ENCODE peak calls at places on chromosome 20, in nine cellular contexts. K, X, N, S, B, D, E, L and I are unnamed samples.

GRCh38 chr20:5714261-5715041 is 35.8 kb upstream of the SHLD1 start:
- DNase-seq in K (peak), X (peak), N (no peak), S (peak), B (no peak), D (no peak), E (peak), L (peak), I (no peak)

GRCh38 chr20:9068232-9068781 is 580 bp upstream of the PLCB4 start:
- DNase-seq in K (peak), X (peak), N (peak), S (peak), B (peak), D (no peak), E (no peak), L (no peak), I (no peak)

GRCh38 chr20:5145365-5146301 is 18.8 kb downstream of the CDS2 start:
- DNase-seq in K (no peak), X (no peak), N (no peak), S (no peak), B (no peak), D (no peak), E (no peak), L (no peak), I (no peak)

GRCh38 chr20:60583741-60584140 is 625.5 kb downstream of the CDH26 start:
- DNase-seq in K (no peak), X (no peak), N (no peak), S (no peak), B (no peak), D (no peak), E (no peak), L (no peak), I (no peak)

GRCh38 chr20:44610313-44610965 is 28.1 kb downstream of the PKIG start:
- DNase-seq in K (no peak), X (no peak), N (no peak), S (no peak), B (no peak), D (peak), E (no peak), L (no peak), I (no peak)

GRCh38 chr20:33883164-33883563 is 72.0 kb downstream of the CHMP4B start:
- DNase-seq in K (no peak), X (no peak), N (no peak), S (no peak), B (no peak), D (no peak), E (no peak), L (no peak), I (no peak)

GRCh38 chr20:54132612-54133433 is 41.0 kb downstream of the CYP24A1 start:
- DNase-seq in K (peak), X (no peak), N (peak), S (peak), B (no peak), D (peak), E (peak), L (peak), I (peak)

GRCh38 chr20:53488779-53489272 is 104.8 kb downstream of the ZNF217 start:
- DNase-seq in K (no peak), X (no peak), N (no peak), S (no peak), B (no peak), D (no peak), E (no peak), L (no peak), I (no peak)

GRCh38 chr20:2602746-2603145 is 49.7 kb upstream of the NOP56 start:
- DNase-seq in K (no peak), X (no peak), N (no peak), S (peak), B (no peak), D (no peak), E (no peak), L (no peak), I (no peak)

DNA sequence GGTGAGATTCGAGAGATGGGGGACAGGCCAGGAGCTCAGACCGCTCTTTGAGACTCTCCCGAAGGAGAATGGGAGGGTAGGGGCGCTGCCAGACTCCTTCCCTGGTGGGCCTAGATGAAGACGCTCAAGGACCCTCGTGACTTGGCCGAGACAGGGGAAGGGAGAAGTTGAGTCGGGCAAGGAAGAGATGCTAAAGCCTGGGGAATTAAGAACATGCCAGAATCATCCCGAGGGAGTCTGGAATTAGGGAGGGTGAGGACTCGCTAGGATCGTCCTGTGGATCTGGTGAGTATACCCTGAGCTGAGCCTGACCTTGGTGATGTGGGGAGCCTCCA is 529 bp downstream of the UBE2C start:
- DNase-seq in K (no peak), X (no peak), N (no peak), S (no peak), B (no peak), D (no peak), E (peak), L (no peak), I (no peak)
- H3K4me3 ChIP-seq in K (peak), X (peak), N (peak), S (peak), B (peak), D (peak), E (peak), L (peak), I (peak)

GRCh38 chr20:57281900-57282299 is 15.5 kb upstream of the BMP7 start:
- DNase-seq in K (no peak), X (no peak), N (no peak), S (no peak), B (no peak), D (no peak), E (no peak), L (no peak), I (no peak)

GRCh38 chr20:57283867-57284266 is 17.4 kb upstream of the BMP7 start:
- DNase-seq in K (no peak), X (no peak), N (no peak), S (no peak), B (no peak), D (no peak), E (no peak), L (no peak), I (no peak)

GRCh38 chr20:57278457-57278856 is 12.0 kb upstream of the BMP7 start:
- DNase-seq in K (no peak), X (no peak), N (no peak), S (no peak), B (no peak), D (no peak), E (no peak), L (no peak), I (no peak)

GRCh38 chr20:57280221-57280620 is 13.8 kb upstream of the BMP7 start:
- DNase-seq in K (no peak), X (no peak), N (no peak), S (no peak), B (no peak), D (no peak), E (no peak), L (no peak), I (no peak)

DNA sequence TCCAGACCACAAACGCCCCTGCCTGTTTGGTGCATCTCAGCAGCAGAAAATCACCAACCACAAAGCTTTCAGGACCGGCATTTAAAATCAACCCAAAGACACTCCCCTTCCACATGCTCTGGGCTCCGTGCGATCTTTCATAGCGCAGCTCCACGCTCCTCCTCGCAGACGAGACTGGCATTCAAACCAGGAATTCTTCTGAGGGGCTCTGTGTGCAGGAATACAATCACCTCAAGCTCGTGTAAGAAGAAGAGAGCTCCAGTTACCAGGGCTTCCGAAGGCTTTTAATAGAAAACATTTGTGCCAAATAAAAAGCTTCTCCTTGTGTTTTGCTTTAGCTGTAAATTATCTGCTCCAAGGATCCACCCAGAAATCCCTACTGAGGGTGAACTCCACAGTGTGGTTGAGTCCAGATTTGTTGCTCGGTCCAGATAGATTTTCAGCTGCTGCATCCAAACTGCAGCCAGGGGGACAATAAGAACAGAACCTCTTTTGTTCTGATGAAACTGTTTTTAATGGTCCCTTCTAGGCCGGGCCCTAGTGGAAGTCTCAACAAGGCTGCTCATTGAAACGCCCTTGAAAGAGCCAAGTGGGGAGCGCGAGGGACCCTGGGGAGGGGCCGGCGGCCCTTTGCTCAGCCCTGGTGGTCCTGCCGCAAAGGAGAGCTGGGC is 16.4 kb upstream of the BMP7 start:
- DNase-seq in K (no peak), X (no peak), N (peak), S (no peak), B (no peak), D (no peak), E (no peak), L (no peak), I (no peak)
- TF ChIP-seq CTCF in K (peak), X (no peak), N (no peak), S (no peak), B (no peak), D (no peak), E (no peak), L (no peak), I (no peak)

GRCh38 chr20:59005523-59006166 is 1.4 kb downstream of the CTSZ start:
- DNase-seq in K (peak), X (no peak), N (no peak), S (no peak), B (no peak), D (no peak), E (no peak), L (no peak), I (no peak)
- H3K4me3 ChIP-seq in K (peak), X (peak), N (peak), S (peak), B (no peak), D (peak), E (peak), L (no peak), I (peak)

GRCh38 chr20:24993337-24994185 is 1.0 kb upstream of the APMAP start:
- DNase-seq in K (peak), X (peak), N (peak), S (peak), B (peak), D (peak), E (peak), L (no peak), I (no peak)
- TF ChIP-seq CTCF in K (no peak), X (peak), N (peak), S (peak), B (no peak), D (peak), E (peak), L (peak), I (peak)

GRCh38 chr20:57746832-57747404 is 37.1 kb upstream of the PMEPA1 start:
- DNase-seq in K (no peak), X (no peak), N (no peak), S (peak), B (no peak), D (no peak), E (no peak), L (no peak), I (no peak)

GRCh38 chr20:57748601-57749130 is 38.9 kb upstream of the PMEPA1 start:
- DNase-seq in K (no peak), X (peak), N (peak), S (peak), B (no peak), D (peak), E (peak), L (peak), I (no peak)

GRCh38 chr20:57746201-57746600 is 36.4 kb upstream of the PMEPA1 start:
- DNase-seq in K (no peak), X (no peak), N (no peak), S (no peak), B (no peak), D (no peak), E (no peak), L (no peak), I (no peak)

GRCh38 chr20:57749131-57749690 is 39.4 kb upstream of the PMEPA1 start:
- DNase-seq in K (no peak), X (peak), N (no peak), S (no peak), B (no peak), D (no peak), E (no peak), L (no peak), I (no peak)

DNA sequence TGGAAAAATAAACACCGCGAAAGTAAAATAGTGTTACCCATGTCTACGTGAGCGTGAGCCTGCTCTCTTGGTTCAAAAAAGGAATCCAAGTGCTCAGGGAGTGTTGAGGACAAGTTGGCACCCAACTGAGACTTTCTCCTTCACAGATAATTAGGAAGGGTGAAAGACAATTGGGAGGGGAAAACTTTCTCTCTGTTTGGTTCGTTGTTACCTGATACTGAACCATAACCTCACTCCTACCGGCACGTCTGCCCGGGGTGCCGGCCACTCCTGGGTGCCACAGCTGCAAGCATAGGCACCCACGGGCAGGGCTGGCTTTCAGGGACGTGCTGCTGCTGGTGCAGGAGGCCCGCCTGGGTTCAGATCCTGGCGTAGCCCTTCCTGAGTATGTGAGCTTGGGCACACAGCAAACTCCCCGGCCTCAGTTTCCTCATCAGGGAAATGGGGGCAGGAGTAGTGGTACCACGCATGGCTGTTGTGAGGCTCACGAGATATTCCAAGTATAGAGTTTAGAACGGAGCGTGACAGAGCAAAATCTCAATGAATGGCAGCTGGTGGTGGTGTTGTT is 38.2 kb upstream of the PMEPA1 start:
- DNase-seq in K (no peak), X (no peak), N (no peak), S (peak), B (no peak), D (no peak), E (no peak), L (no peak), I (no peak)
- H3K4me3 ChIP-seq in K (no peak), X (peak), N (no peak), S (peak), B (no peak), D (no peak), E (peak), L (no peak), I (no peak)